ENCODE peak calls at places on chromosomes 13 and 19, in nine cellular contexts. One of them, this sample, is unnamed.

GRCh38 chr13:73062368-73062767 is 3.6 kb downstream of the KLF5 start:
- DNase-seq in astrocyte: no peak
- DNase-seq in fibroblast of pulmonary artery: no peak
- DNase-seq in cardiac fibroblast: no peak
- DNase-seq in tibial artery: no peak
- DNase-seq in esophagus squamous epithelium: no peak
- DNase-seq in PC-9: no peak
- DNase-seq in nephron progenitor cell: no peak
- DNase-seq in retinal pigment epithelial cell: no peak
- DNase-seq in this sample: no peak

GRCh38 chr19:6402834-6403608 is 10.1 kb upstream of the GTF2F1 start:
- DNase-seq in astrocyte: peak
- DNase-seq in fibroblast of pulmonary artery: peak
- DNase-seq in cardiac fibroblast: peak
- DNase-seq in tibial artery: no peak
- DNase-seq in esophagus squamous epithelium: no peak
- DNase-seq in PC-9: no peak
- DNase-seq in nephron progenitor cell: peak
- DNase-seq in retinal pigment epithelial cell: peak
- DNase-seq in this sample: no peak

GRCh38 chr19:5687360-5688198 is 2.5 kb upstream of the RPL36 start:
- DNase-seq in astrocyte: no peak
- DNase-seq in fibroblast of pulmonary artery: no peak
- DNase-seq in cardiac fibroblast: no peak
- DNase-seq in tibial artery: no peak
- DNase-seq in esophagus squamous epithelium: no peak
- DNase-seq in PC-9: no peak
- DNase-seq in nephron progenitor cell: no peak
- DNase-seq in retinal pigment epithelial cell: no peak
- DNase-seq in this sample: peak

GRCh38 chr19:14674764-14675163 is at the start of gene ADGRE3:
- DNase-seq in astrocyte: no peak
- DNase-seq in fibroblast of pulmonary artery: no peak
- DNase-seq in cardiac fibroblast: peak
- DNase-seq in tibial artery: no peak
- DNase-seq in esophagus squamous epithelium: no peak
- DNase-seq in PC-9: peak
- DNase-seq in nephron progenitor cell: no peak
- DNase-seq in retinal pigment epithelial cell: no peak
- DNase-seq in this sample: no peak

GRCh38 chr19:55463583-55464031 is 944 bp downstream of the C19orf85 start:
- DNase-seq in astrocyte: no peak
- DNase-seq in fibroblast of pulmonary artery: no peak
- DNase-seq in cardiac fibroblast: no peak
- DNase-seq in tibial artery: no peak
- DNase-seq in esophagus squamous epithelium: no peak
- DNase-seq in PC-9: no peak
- DNase-seq in nephron progenitor cell: no peak
- DNase-seq in retinal pigment epithelial cell: no peak
- DNase-seq in this sample: no peak

GRCh38 chr19:57974434-57974833 is at the start of gene C19orf18:
- DNase-seq in astrocyte: no peak
- DNase-seq in fibroblast of pulmonary artery: no peak
- DNase-seq in cardiac fibroblast: no peak
- DNase-seq in tibial artery: no peak
- DNase-seq in esophagus squamous epithelium: no peak
- DNase-seq in PC-9: no peak
- DNase-seq in nephron progenitor cell: no peak
- DNase-seq in retinal pigment epithelial cell: no peak
- DNase-seq in this sample: no peak

GRCh38 chr13:97809576-97809975 is 143.9 kb upstream of the IPO5 start:
- DNase-seq in astrocyte: peak
- DNase-seq in fibroblast of pulmonary artery: peak
- DNase-seq in cardiac fibroblast: peak
- DNase-seq in tibial artery: no peak
- DNase-seq in esophagus squamous epithelium: no peak
- DNase-seq in PC-9: no peak
- DNase-seq in nephron progenitor cell: no peak
- DNase-seq in retinal pigment epithelial cell: no peak
- DNase-seq in this sample: no peak

GRCh38 chr19:53977991-53978731 is 13.3 kb upstream of the CACNG6 start:
- DNase-seq in astrocyte: peak
- DNase-seq in fibroblast of pulmonary artery: peak
- DNase-seq in cardiac fibroblast: peak
- DNase-seq in tibial artery: no peak
- DNase-seq in esophagus squamous epithelium: no peak
- DNase-seq in PC-9: no peak
- DNase-seq in nephron progenitor cell: peak
- DNase-seq in retinal pigment epithelial cell: no peak
- DNase-seq in this sample: no peak

GRCh38 chr13:31012285-31013024 is 80.0 kb downstream of the TEX26 start:
- DNase-seq in astrocyte: no peak
- DNase-seq in fibroblast of pulmonary artery: peak
- DNase-seq in cardiac fibroblast: peak
- DNase-seq in tibial artery: no peak
- DNase-seq in esophagus squamous epithelium: no peak
- DNase-seq in PC-9: no peak
- DNase-seq in nephron progenitor cell: no peak
- DNase-seq in retinal pigment epithelial cell: no peak
- DNase-seq in this sample: no peak

GRCh38 chr13:39786091-39786490 is 130.6 kb downstream of the COG6 start:
- DNase-seq in astrocyte: no peak
- DNase-seq in fibroblast of pulmonary artery: no peak
- DNase-seq in cardiac fibroblast: no peak
- DNase-seq in tibial artery: no peak
- DNase-seq in esophagus squamous epithelium: no peak
- DNase-seq in PC-9: no peak
- DNase-seq in nephron progenitor cell: no peak
- DNase-seq in retinal pigment epithelial cell: no peak
- DNase-seq in this sample: no peak

GRCh38 chr13:75050419-75051066 is 431.4 kb downstream of the TBC1D4 start:
- DNase-seq in astrocyte: peak
- DNase-seq in fibroblast of pulmonary artery: peak
- DNase-seq in cardiac fibroblast: peak
- DNase-seq in tibial artery: no peak
- DNase-seq in esophagus squamous epithelium: no peak
- DNase-seq in PC-9: no peak
- DNase-seq in nephron progenitor cell: no peak
- DNase-seq in retinal pigment epithelial cell: no peak
- DNase-seq in this sample: no peak

GRCh38 chr13:95564948-95565347 is 12.4 kb downstream of the CLDN10 start:
- DNase-seq in astrocyte: peak
- DNase-seq in fibroblast of pulmonary artery: peak
- DNase-seq in cardiac fibroblast: peak
- DNase-seq in tibial artery: no peak
- DNase-seq in esophagus squamous epithelium: no peak
- DNase-seq in PC-9: peak
- DNase-seq in nephron progenitor cell: no peak
- DNase-seq in retinal pigment epithelial cell: no peak
- DNase-seq in this sample: no peak

GRCh38 chr19:45667620-45668341 is at the start of gene GIPR:
- DNase-seq in astrocyte: peak
- DNase-seq in fibroblast of pulmonary artery: no peak
- DNase-seq in cardiac fibroblast: peak
- DNase-seq in tibial artery: no peak
- DNase-seq in esophagus squamous epithelium: no peak
- DNase-seq in PC-9: peak
- DNase-seq in nephron progenitor cell: peak
- DNase-seq in retinal pigment epithelial cell: no peak
- DNase-seq in this sample: peak

DNA sequence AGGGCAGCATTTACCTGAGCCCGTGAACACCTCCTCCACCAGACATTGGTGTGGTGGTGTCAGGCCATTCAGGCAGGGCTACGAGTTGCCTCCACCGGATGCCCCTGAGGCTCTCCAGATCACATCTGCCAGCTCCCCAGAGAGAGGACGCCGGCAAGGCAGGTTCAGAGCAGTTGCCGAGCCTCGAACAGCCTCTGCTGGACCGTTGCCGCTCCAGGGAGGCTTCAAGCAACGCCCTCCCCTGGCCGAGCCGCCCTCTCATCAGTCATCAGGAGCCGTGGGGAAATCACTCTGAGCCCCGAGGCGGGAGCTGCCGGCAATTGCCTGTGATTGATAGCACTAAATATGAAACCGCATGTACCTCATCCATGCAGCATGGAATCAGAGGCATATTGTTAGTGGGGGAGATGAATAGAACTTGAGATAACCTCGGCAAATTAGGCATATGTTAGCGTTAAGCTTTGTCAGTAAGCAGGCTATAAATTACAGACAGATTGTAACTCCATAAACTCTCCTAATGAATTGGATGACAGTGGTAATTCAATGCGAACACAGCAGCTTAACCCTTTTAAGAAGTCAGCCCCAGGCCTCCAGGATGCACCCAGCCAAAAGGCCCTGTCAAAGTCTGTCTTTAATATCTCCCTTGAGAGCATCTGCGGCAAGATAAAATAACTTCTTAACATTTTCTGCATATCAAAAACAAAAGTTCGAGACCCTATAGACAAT is 29.8 kb upstream of the SPACA7 start:
- DNase-seq in astrocyte: no peak
- DNase-seq in fibroblast of pulmonary artery: no peak
- DNase-seq in cardiac fibroblast: no peak
- DNase-seq in tibial artery: peak
- DNase-seq in esophagus squamous epithelium: no peak
- DNase-seq in PC-9: no peak
- DNase-seq in nephron progenitor cell: peak
- DNase-seq in retinal pigment epithelial cell: no peak
- DNase-seq in this sample: no peak
- TF ChIP-seq CTCF in astrocyte: no peak
- TF ChIP-seq CTCF in fibroblast of pulmonary artery: no peak
- TF ChIP-seq CTCF in cardiac fibroblast: no peak
- TF ChIP-seq CTCF in tibial artery: no peak
- TF ChIP-seq CTCF in esophagus squamous epithelium: no peak
- TF ChIP-seq CTCF in PC-9: no peak
- TF ChIP-seq CTCF in nephron progenitor cell: no peak
- TF ChIP-seq CTCF in retinal pigment epithelial cell: no peak
- TF ChIP-seq CTCF in this sample: no peak

GRCh38 chr13:25252770-25253169 is 34.5 kb downstream of the MTMR6 start:
- DNase-seq in astrocyte: no peak
- DNase-seq in fibroblast of pulmonary artery: no peak
- DNase-seq in cardiac fibroblast: no peak
- DNase-seq in tibial artery: no peak
- DNase-seq in esophagus squamous epithelium: no peak
- DNase-seq in PC-9: no peak
- DNase-seq in nephron progenitor cell: no peak
- DNase-seq in retinal pigment epithelial cell: no peak
- DNase-seq in this sample: no peak

GRCh38 chr13:25252229-25252628 is 35.1 kb downstream of the MTMR6 start:
- DNase-seq in astrocyte: no peak
- DNase-seq in fibroblast of pulmonary artery: no peak
- DNase-seq in cardiac fibroblast: no peak
- DNase-seq in tibial artery: no peak
- DNase-seq in esophagus squamous epithelium: no peak
- DNase-seq in PC-9: no peak
- DNase-seq in nephron progenitor cell: no peak
- DNase-seq in retinal pigment epithelial cell: no peak
- DNase-seq in this sample: no peak

GRCh38 chr13:25248071-25248470 is 39.2 kb downstream of the MTMR6 start:
- DNase-seq in astrocyte: no peak
- DNase-seq in fibroblast of pulmonary artery: no peak
- DNase-seq in cardiac fibroblast: no peak
- DNase-seq in tibial artery: no peak
- DNase-seq in esophagus squamous epithelium: no peak
- DNase-seq in PC-9: no peak
- DNase-seq in nephron progenitor cell: no peak
- DNase-seq in retinal pigment epithelial cell: no peak
- DNase-seq in this sample: no peak

GRCh38 chr13:25247345-25247744 is 39.9 kb downstream of the MTMR6 start:
- DNase-seq in astrocyte: no peak
- DNase-seq in fibroblast of pulmonary artery: no peak
- DNase-seq in cardiac fibroblast: no peak
- DNase-seq in tibial artery: no peak
- DNase-seq in esophagus squamous epithelium: no peak
- DNase-seq in PC-9: no peak
- DNase-seq in nephron progenitor cell: no peak
- DNase-seq in retinal pigment epithelial cell: peak
- DNase-seq in this sample: no peak

DNA sequence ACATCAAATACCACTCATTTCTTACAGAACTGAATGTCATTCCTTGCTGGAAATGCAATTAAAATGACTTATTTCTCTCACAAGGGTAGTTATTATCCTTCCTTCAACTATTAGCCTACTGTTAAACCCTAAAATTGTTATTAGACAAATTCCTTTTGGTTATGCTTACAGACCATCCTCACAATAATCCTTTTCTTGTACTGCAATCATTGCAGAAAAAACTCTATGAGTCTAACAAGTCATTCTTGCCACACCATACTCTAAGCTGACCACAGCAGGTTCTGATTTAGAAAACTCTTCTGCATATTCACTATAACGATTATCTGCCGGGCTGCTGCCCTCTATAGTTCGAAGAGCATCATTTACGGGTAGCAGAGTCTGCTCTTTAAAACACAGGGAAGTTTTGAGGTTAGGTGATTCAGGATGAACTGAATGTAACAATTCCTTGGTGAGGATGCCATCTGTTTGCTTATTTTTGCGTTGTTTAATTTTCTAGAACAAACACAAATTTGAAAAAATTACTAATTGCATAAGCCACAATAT is 38.2 kb downstream of the MTMR6 start:
- DNase-seq in astrocyte: peak
- DNase-seq in fibroblast of pulmonary artery: peak
- DNase-seq in cardiac fibroblast: peak
- DNase-seq in tibial artery: no peak
- DNase-seq in esophagus squamous epithelium: no peak
- DNase-seq in PC-9: no peak
- DNase-seq in nephron progenitor cell: no peak
- DNase-seq in retinal pigment epithelial cell: no peak
- DNase-seq in this sample: no peak
- TF ChIP-seq CTCF in astrocyte: peak
- TF ChIP-seq CTCF in fibroblast of pulmonary artery: peak
- TF ChIP-seq CTCF in cardiac fibroblast: peak
- TF ChIP-seq CTCF in tibial artery: no peak
- TF ChIP-seq CTCF in esophagus squamous epithelium: no peak
- TF ChIP-seq CTCF in PC-9: no peak
- TF ChIP-seq CTCF in nephron progenitor cell: peak
- TF ChIP-seq CTCF in retinal pigment epithelial cell: peak
- TF ChIP-seq CTCF in this sample: peak

DNA sequence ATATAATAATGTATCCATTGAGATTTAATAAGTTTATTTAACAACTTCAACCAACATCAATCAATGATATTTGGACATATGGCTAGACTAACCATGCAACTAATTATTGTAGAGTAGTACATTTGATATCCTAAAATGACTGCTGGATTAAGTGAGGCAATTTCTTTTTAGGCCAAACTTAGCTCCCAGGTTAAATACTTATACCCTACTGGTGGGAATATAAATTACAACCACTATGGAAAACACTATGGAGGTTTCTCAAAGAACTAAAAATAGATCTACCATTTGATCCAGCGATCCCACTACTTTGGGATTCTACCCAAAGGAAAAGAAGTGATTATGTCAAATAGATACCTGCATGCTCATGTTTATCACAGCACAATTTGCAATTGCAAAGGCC is 345.8 kb downstream of the RBM26 start:
- DNase-seq in astrocyte: no peak
- DNase-seq in fibroblast of pulmonary artery: no peak
- DNase-seq in cardiac fibroblast: no peak
- DNase-seq in tibial artery: no peak
- DNase-seq in esophagus squamous epithelium: no peak
- DNase-seq in PC-9: no peak
- DNase-seq in nephron progenitor cell: no peak
- DNase-seq in retinal pigment epithelial cell: no peak
- DNase-seq in this sample: no peak
- TF ChIP-seq CTCF in astrocyte: no peak
- TF ChIP-seq CTCF in fibroblast of pulmonary artery: no peak
- TF ChIP-seq CTCF in cardiac fibroblast: no peak
- TF ChIP-seq CTCF in tibial artery: no peak
- TF ChIP-seq CTCF in esophagus squamous epithelium: no peak
- TF ChIP-seq CTCF in PC-9: peak
- TF ChIP-seq CTCF in nephron progenitor cell: no peak
- TF ChIP-seq CTCF in retinal pigment epithelial cell: no peak
- TF ChIP-seq CTCF in this sample: no peak

GRCh38 chr19:12521996-12522395 is 29.3 kb downstream of the ZNF564 start:
- DNase-seq in astrocyte: no peak
- DNase-seq in fibroblast of pulmonary artery: no peak
- DNase-seq in cardiac fibroblast: no peak
- DNase-seq in tibial artery: no peak
- DNase-seq in esophagus squamous epithelium: no peak
- DNase-seq in PC-9: no peak
- DNase-seq in nephron progenitor cell: no peak
- DNase-seq in retinal pigment epithelial cell: no peak
- DNase-seq in this sample: no peak
- TF ChIP-seq CTCF in astrocyte: no peak
- TF ChIP-seq CTCF in fibroblast of pulmonary artery: no peak
- TF ChIP-seq CTCF in cardiac fibroblast: no peak
- TF ChIP-seq CTCF in tibial artery: no peak
- TF ChIP-seq CTCF in esophagus squamous epithelium: no peak
- TF ChIP-seq CTCF in PC-9: no peak
- TF ChIP-seq CTCF in nephron progenitor cell: no peak
- TF ChIP-seq CTCF in retinal pigment epithelial cell: no peak
- TF ChIP-seq CTCF in this sample: no peak

This sample was measured in upper lobe of right lung.